ENCODE peak calls at places on chromosome 5, in five cellular contexts. R is NCI-H524; E is Caki2; N is gastrocnemius medialis; F is stimulated activated CD4-positive, alpha-beta T cell treated with anti-CD3 and anti-CD28 coated beads, Interleukin-15, amount 100 ng/mL, for 1 hour. T is an unnamed sample.

GRCh38 chr5:143229896-143230675 is 173.4 kb downstream of the NR3C1 start:
- DNase-seq in N (no peak), R (no peak), E (peak), F (no peak), T (no peak)

GRCh38 chr5:62977641-62978040 is 399.0 kb downstream of the LRRC70 start:
- DNase-seq in N (no peak), F (no peak), E (no peak), R (no peak), T (no peak)

GRCh38 chr5:16916262-16916878 is 19.7 kb downstream of the MYO10 start:
- DNase-seq in N (no peak), R (no peak), F (no peak), E (peak), T (no peak)

GRCh38 chr5:122142480-122142879 is 13.1 kb downstream of the ZNF474 start:
- DNase-seq in R (no peak), E (peak), N (no peak), F (no peak), T (no peak)

GRCh38 chr5:68652507-68652906 is 437.0 kb downstream of the PIK3R1 start:
- DNase-seq in R (no peak), E (peak), F (no peak), N (peak), T (no peak)

GRCh38 chr5:41068169-41068568 is 3.0 kb downstream of the MROH2B start:
- DNase-seq in E (peak), R (no peak), F (no peak), N (no peak), T (no peak)

GRCh38 chr5:93890657-93891056 is 149.3 kb upstream of the POU5F2 start:
- DNase-seq in R (peak), F (no peak), E (no peak), N (no peak), T (no peak)

GRCh38 chr5:36492998-36493655 is 113.3 kb upstream of the SLC1A3 start:
- DNase-seq in E (no peak), F (no peak), R (no peak), N (no peak), T (no peak)

GRCh38 chr5:95846554-95847260 is 24.2 kb upstream of the GLRX start:
- DNase-seq in N (peak), R (peak), E (peak), F (no peak), T (no peak)

GRCh38 chr5:129271309-129271708 is 176.8 kb downstream of the ISOC1 start:
- DNase-seq in E (no peak), N (no peak), F (no peak), R (peak), T (no peak)

GRCh38 chr5:149671544-149671943 is 58.6 kb upstream of the PPARGC1B start:
- DNase-seq in R (no peak), F (no peak), E (no peak), N (no peak), T (no peak)

GRCh38 chr5:133478611-133479010 is 133.7 kb downstream of the FSTL4 start:
- DNase-seq in N (no peak), R (no peak), E (no peak), F (no peak), T (no peak)

GRCh38 chr5:163248856-163249255 is 188.5 kb upstream of the CCNG1 start:
- DNase-seq in F (no peak), R (no peak), N (no peak), E (no peak), T (no peak)

GRCh38 chr5:176583076-176583475 is 26.9 kb downstream of the GPRIN1 start:
- DNase-seq in N (no peak), E (no peak), R (no peak), F (no peak), T (no peak)

T was measured in breast epithelium.